ENCODE peak calls at places on chromosomes 5 and 9, in five cellular contexts. F is tibial nerve, P is WERI-Rb-1, E is foreskin fibroblast, K is AG10803. X is an unnamed sample.
A peak's percentile ranks its signal among the peaks of the same experiment; 100 is the strongest.

GRCh38 chr9:2570615-2571479 is 50.7 kb upstream of the VLDLR start:
- DNase-seq in F (peak; percentile 39), P (no peak), E (peak; percentile 68), K (peak; percentile 48), X (peak; percentile 77)

GRCh38 chr9:14317667-14318255 is 3.8 kb upstream of the NFIB start:
- DNase-seq in F (no peak), P (no peak), E (no peak), K (no peak), X (no peak)

GRCh38 chr5:79488058-79488457 is 25.9 kb downstream of the HOMER1 start:
- DNase-seq in F (no peak), P (no peak), E (no peak), K (no peak), X (no peak)

GRCh38 chr5:34474573-34475021 is 181.5 kb upstream of the RAI14 start:
- DNase-seq in F (peak; percentile 26), P (peak; percentile 18), E (peak; percentile 80), K (peak; percentile 72), X (no peak)

GRCh38 chr5:168315416-168315990 is 24.1 kb downstream of the WWC1 start:
- DNase-seq in F (no peak), P (no peak), E (no peak), K (no peak), X (no peak)

GRCh38 chr5:78758169-78758839 is 109.7 kb upstream of the LHFPL2 start:
- DNase-seq in F (no peak), P (no peak), E (peak; percentile 74), K (no peak), X (no peak)

GRCh38 chr9:120571443-120572257 is 8.3 kb downstream of the CDK5RAP2 start:
- DNase-seq in F (no peak), P (no peak), E (peak; percentile 89), K (peak; percentile 99), X (no peak)

GRCh38 chr5:36305571-36306326 is 4.0 kb upstream of the RANBP3L start:
- DNase-seq in F (peak; percentile 47), P (peak; percentile 44), E (peak; percentile 82), K (peak; percentile 62), X (no peak)

GRCh38 chr9:21555911-21556310 is 73.8 kb upstream of the IFNE start:
- DNase-seq in F (no peak), P (no peak), E (no peak), K (no peak), X (no peak)

GRCh38 chr5:15936505-15937245 is 242.9 kb downstream of the MARCHF11 start:
- DNase-seq in F (no peak), P (no peak), E (no peak), K (no peak), X (no peak)

GRCh38 chr9:136618578-136619547 is 43.9 kb upstream of the EGFL7 start:
- DNase-seq in F (no peak), P (no peak), E (no peak), K (no peak), X (no peak)

GRCh38 chr5:133472829-133473228 is 139.5 kb downstream of the FSTL4 start:
- DNase-seq in F (no peak), P (no peak), E (no peak), K (no peak), X (no peak)

GRCh38 chr9:75033789-75034473 is 5.8 kb upstream of the CARNMT1 start:
- DNase-seq in F (no peak), P (no peak), E (peak; percentile 21), K (no peak), X (no peak)

GRCh38 chr9:14400658-14400995 is 86.7 kb upstream of the NFIB start:
- DNase-seq in F (peak; percentile 40), P (peak; percentile 15), E (peak; percentile 80), K (peak; percentile 75), X (peak; percentile 72)

GRCh38 chr5:126499742-126500396 is 76.7 kb downstream of the GRAMD2B start:
- DNase-seq in F (no peak), P (no peak), E (peak; percentile 20), K (no peak), X (no peak)

GRCh38 chr9:4738866-4739586 is 2.0 kb downstream of the AK3 start:
- DNase-seq in F (no peak), P (no peak), E (peak; percentile 40), K (no peak), X (no peak)
- H3K4me3 ChIP-seq in F (peak overlapping the region; percentile 98), P (peak overlapping the region; percentile 95), E (peak overlapping the region; percentile 93), K (peak overlapping the region; percentile 80), X (peak overlapping the region; percentile 86)

DNA sequence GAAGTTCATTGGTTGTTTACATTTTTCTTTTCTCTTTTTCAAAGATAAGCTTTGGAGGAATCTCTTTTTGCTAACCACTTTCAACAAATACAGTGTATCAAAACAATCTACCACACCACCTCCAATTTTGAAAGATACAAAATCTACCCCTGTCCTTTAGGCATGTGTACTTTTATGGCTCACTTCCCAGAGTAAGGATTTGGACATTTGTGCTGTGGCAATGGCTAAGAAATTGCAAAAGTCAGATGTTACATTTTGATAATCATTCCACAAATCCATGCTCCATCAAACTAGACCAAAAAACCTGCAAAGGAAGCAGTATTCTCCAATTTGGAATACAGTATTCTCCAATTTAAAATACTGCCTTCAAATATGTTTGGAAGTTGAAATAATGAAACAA is 204.9 kb downstream of the MCTP1 start:
- DNase-seq in F (no peak), P (no peak), E (peak; percentile 17), K (no peak), X (no peak)
- H3K4me3 ChIP-seq in F (peak overlapping the region; percentile 37), P (no peak overlapping the region), E (no peak overlapping the region), K (no peak overlapping the region), X (no peak overlapping the region)

DNA sequence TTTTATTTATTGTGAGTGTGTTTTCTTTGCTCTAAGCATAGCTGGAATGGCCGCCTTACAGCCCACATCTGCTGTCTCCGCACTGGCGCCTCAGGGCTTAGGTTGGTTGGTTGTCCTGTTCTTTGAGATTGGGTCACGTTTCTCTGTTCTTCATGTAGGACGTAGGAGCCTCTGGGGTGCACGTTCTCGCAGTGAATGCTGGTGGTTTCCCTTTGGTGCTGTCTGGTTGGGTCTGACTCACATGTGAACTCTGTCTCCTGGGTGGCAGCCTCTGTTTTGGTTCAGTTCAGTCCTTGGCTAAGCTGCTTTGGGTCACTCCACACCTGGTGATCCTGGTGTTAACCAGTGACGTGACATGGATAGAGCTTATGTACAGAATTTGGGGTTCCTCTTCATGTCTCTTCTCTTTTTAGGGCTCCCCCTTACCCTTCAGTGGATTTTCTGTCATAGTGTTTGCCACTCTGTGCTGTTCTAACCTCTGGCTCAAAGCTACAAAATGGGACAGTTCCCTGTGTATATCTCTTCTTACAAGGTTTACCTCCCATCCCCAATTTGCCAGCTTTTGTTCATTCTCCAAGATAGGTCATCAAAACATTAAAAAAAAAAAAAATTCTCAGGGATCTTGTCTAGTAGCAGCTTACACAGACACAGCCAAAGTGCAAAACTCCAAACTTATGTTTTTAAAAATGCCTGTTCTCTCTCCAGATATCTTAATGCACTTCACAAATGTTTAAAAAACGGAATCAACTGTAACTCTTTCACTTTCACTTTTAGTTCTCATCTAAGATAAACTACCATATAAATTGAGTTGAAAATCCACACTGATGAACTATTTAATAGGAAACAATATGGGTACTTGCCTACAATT is 12.8 kb upstream of the LPCAT1 start:
- DNase-seq in F (peak; percentile 22), P (peak; percentile 38), E (peak; percentile 55), K (peak; percentile 29), X (no peak)
- H3K4me3 ChIP-seq in F (no peak overlapping the region), P (no peak overlapping the region), E (peak overlapping the region; percentile 13), K (peak overlapping the region; percentile 1), X (no peak overlapping the region)

DNA sequence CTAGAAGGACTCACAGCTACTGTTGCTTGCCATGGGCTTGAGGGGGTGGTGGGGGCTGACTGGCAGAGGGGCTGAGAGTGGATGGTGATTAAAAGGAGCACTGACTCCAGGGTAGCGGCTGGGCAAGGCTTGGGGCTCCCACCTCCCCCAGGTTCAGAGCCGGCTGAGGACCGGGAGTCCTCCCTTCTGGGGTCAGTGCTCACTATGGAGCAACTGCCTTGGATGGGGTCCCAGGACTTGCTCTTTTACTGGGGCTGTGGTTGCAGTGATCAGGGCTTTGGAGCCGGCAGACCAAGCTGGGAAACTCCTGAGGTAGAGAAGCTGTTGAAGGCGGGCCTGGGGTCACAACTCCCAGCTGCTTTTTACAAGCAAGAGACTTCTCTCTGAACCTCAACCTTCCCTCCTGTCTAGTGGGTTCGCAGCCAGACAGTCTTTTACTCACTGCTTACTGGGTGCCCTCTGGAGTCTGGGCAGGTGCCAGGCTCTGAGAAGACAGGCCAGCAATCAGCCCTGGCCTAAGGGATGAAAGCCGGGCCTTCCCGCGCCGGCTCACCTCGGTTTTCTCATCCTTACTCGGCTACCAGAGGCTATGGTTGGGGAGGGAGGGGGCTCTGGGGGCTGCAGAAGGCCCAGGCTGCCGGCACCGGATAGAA is 795 bp upstream of the ASS1 start:
- DNase-seq in F (peak; percentile 28), P (no peak), E (peak; percentile 48), K (no peak), X (no peak)
- H3K4me3 ChIP-seq in F (no peak overlapping the region), P (peak overlapping the region; percentile 67), E (no peak overlapping the region), K (no peak overlapping the region), X (no peak overlapping the region)

DNA sequence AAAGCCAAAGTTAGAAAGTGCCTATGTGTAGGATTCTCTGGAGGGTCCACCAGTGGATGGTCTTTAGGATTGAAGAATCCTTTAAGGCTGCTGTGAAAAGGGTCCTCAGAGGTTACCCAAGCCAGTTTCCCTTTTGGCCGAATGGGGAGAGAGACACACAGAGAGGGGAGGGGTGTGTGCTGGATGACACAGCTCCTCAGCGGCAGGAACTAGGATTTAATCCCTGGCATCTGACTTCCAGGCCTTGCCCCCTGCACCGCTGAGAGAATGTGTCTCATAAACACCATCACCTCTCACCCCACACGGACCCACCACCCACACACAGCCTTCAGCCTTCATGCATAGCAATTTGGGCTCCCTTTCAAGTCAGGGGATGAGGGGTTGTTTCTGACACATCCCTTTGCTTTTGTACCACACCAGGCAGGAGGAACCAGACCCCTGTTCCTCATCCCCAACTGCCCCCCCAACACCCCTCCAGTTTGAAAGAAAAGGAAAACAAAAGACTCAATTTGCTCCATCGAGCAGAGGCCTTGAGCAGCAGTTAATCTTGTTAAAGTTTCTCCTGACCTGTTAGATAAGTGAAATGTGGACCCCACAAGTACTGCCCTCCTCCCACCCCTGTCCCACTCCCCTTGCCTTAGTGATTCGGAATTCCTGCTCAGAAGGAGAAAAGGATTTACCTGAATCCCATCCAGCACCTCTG is 4.0 kb downstream of the PAPPA start:
- DNase-seq in F (no peak), P (peak; percentile 22), E (peak; percentile 80), K (peak; percentile 62), X (no peak)
- H3K4me3 ChIP-seq in F (no peak overlapping the region), P (no peak overlapping the region), E (peak overlapping the region; percentile 83), K (peak overlapping the region; percentile 93), X (peak overlapping the region; percentile 74)

GRCh38 chr5:139752506-139753350 is 42.9 kb upstream of the PSD2 start:
- DNase-seq in F (no peak), P (peak; percentile 56), E (no peak), K (peak; percentile 29), X (no peak)

GRCh38 chr5:139759219-139759721 is 36.3 kb upstream of the PSD2 start:
- DNase-seq in F (no peak), P (peak; percentile 94), E (no peak), K (no peak), X (no peak)

GRCh38 chr5:139758510-139759036 is 37.0 kb upstream of the PSD2 start:
- DNase-seq in F (no peak), P (no peak), E (no peak), K (no peak), X (no peak)

GRCh38 chr5:139757727-139758509 is 37.7 kb upstream of the PSD2 start:
- DNase-seq in F (no peak), P (peak; percentile 57), E (no peak), K (no peak), X (no peak)

GRCh38 chr5:139755892-139756671 is 39.5 kb upstream of the PSD2 start:
- DNase-seq in F (no peak), P (peak; percentile 85), E (no peak), K (no peak), X (no peak)
- H3K4me3 ChIP-seq in F (peak overlapping the region; percentile 17), P (peak overlapping the region; percentile 45), E (no peak overlapping the region), K (no peak overlapping the region), X (peak overlapping the region; percentile 32)

X was measured in skeletal muscle cell.